ENCODE peak calls at places on chromosomes 6 and 20, in four cellular contexts. U is GM12878, Q is HepG2, F is H1. T is an unnamed sample.

GRCh38 chr6:106377061-106377540 is 16.6 kb downstream of the CRYBG1 start:
- DNase-seq in Q (no peak), F (no peak), U (no peak), T (no peak)

GRCh38 chr6:26215200-26216014 is 128.2 kb downstream of the HFE start:
- DNase-seq in U (no peak), Q (peak; percentile 39), F (no peak), T (no peak)

GRCh38 chr6:1240766-1241165 is 71.1 kb upstream of the FOXQ1 start:
- DNase-seq in Q (no peak), F (no peak), U (no peak), T (no peak)

GRCh38 chr6:3455121-3455489 is 1.7 kb downstream of the SLC22A23 start:
- DNase-seq in U (no peak), F (no peak), Q (peak; percentile 45), T (no peak)

GRCh38 chr6:25436760-25437159 is 157.6 kb downstream of the CARMIL1 start:
- DNase-seq in Q (no peak), U (no peak), F (no peak), T (no peak)

GRCh38 chr6:160005861-160006540 is 37.1 kb downstream of the IGF2R start:
- DNase-seq in U (no peak), Q (no peak), F (no peak), T (no peak)

GRCh38 chr6:13431059-13431656 is 56.2 kb downstream of the GFOD1 start:
- DNase-seq in Q (no peak), F (no peak), U (peak; percentile 62), T (no peak)

GRCh38 chr6:47168176-47168575 is 126.0 kb upstream of the ADGRF1 start:
- DNase-seq in U (no peak), F (no peak), Q (peak; percentile 52), T (no peak)

GRCh38 chr6:24761851-24762250 is 12.9 kb upstream of the GMNN start:
- DNase-seq in U (no peak), Q (no peak), F (no peak), T (no peak)

GRCh38 chr20:5545381-5545941 is 204.7 kb upstream of the SHLD1 start:
- DNase-seq in F (no peak), Q (no peak), U (no peak), T (no peak)

GRCh38 chr6:144278659-144279314 is 6.3 kb upstream of the UTRN start:
- DNase-seq in Q (no peak), U (no peak), F (no peak), T (no peak)

GRCh38 chr6:170162011-170162770 is 128.7 kb downstream of the DLL1 start:
- DNase-seq in F (no peak), Q (no peak), U (no peak), T (no peak)

GRCh38 chr6:166752097-166752496 is 125.0 kb upstream of the RPS6KA2 start:
- DNase-seq in F (no peak), Q (no peak), U (peak; percentile 28), T (no peak)

GRCh38 chr6:137874204-137875001 is 7.3 kb downstream of the TNFAIP3 start:
- DNase-seq in Q (no peak), F (no peak), U (no peak), T (no peak)

GRCh38 chr6:82875573-82876185 is 190.0 kb downstream of the UBE3D start:
- DNase-seq in F (no peak), Q (no peak), U (no peak), T (no peak)

GRCh38 chr6:34132486-34133185 is 13.3 kb downstream of the GRM4 start:
- DNase-seq in F (no peak), U (no peak), Q (peak; percentile 17), T (peak; percentile 59)

DNA sequence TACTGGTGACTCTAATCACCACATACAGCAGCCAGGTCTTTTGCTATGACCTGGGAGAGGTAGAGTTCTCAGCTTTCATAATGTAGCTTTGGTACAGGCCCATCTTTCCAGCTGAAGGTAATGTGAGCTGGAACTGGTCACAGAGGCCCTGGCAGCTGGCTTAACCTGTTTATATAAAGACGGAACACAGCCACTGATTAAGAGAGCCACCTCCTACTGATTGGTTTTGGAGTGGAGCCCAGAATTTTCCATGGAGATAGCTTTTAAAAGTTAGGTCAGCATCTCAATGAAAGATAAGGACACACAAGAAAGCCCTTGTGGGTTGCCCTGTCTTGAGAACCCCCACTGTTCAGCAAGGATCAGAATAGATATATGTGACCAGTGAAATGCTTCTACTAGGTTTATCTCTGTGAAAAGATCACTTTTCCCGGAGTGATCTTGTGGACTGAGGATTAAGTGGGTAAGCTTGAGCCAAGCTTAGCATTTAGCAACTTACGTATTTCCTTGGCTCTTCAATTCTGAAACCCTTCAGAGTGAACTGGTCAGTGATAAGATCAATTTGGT is 213.7 kb upstream of the CITED2 start:
- DNase-seq in Q (peak; percentile 30), F (no peak), U (no peak), T (no peak)
- H3K9ac ChIP-seq in Q (no peak overlapping the region), F (no peak overlapping the region), U (no peak overlapping the region), T (no peak overlapping the region)

GRCh38 chr20:45306431-45306982 is at the start of gene RBPJL:
- DNase-seq in Q (no peak), F (no peak), U (no peak), T (no peak)
- TF ChIP-seq SUZ12 in Q (no peak), F (no peak), U (no peak), T (no peak)

DNA sequence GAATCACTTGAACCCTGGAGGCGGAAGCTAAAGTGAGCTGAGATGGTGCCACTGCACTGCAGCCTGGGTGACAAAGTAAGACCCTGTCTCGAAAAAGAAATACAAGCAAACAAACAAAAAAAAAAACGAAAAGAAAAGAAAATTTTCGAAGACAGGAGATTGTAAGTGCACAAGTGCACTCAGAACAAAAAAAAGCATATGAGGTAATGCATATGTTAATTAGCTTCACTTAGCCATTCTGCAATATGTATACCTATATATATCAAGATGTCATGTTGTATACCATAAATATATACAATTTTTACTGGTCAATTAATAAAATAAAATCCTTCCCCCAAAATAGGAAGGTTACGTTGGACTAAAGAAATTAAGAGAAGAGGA is 127.5 kb downstream of the RIN2 start:
- DNase-seq in U (no peak), F (no peak), Q (no peak), T (no peak)
- H3K4me1 ChIP-seq in U (no peaks in the 10 kb centered on the region), F (no peaks in the 10 kb centered on the region), Q (peaks cover 83% of the 10 kb centered on the region), T (peaks cover 4% of the 10 kb centered on the region)

DNA sequence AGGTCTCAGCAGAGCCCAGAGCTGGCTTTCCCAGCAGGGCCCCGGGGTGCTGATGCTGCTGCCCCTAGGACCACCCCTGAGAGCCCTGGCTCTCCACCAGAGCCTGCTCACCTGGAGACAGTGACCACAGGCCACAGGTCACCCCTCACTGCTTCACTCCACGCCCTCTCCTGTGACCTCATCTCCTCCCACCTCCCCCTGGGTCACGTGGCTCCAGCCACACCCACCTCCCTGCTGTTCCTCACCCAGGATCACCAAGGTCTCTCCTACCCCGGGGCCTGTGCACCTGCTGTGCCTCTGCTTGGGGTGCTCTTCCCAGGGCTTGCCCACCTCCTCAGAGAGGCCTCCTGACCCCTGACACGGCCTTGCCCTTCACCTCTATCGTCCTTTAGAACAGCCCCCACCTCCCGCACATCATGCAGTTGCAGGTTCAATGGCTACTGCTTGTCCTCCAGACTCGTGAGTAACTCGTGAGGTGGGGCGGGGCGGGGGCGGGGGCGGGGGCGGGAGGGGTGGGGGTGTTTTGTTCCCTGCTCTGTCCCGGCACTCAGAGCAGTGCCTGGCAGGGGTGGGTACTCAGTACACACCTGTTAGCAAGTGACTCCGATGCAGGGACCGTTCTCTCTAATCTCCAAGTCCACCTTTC is 468.0 kb downstream of the PREX1 start:
- DNase-seq in F (no peak), Q (peak; percentile 54), U (peak; percentile 85), T (no peak)
- H3K9ac ChIP-seq in F (no peak overlapping the region), Q (peak overlapping the region; percentile 56), U (peak overlapping the region; percentile 58), T (no peak overlapping the region)

DNA sequence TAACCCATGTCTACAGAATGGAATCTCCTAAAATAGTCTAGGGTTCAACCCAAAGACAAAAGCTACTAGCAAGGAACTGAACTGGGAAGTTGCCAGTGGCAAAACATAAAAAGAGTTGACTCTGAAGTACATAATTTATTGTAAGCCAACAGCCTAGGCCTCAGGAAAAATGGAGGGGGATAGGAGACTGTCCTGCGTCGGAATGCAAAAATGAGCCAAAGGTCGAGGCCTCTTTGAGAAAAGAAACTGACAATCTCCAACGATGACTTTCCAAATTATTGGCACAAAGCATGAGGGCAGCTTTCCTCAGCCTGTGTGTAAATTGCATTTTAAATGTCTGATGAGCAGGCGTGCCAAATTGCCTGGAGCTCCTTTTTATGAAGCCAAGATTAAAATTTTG is 2.1 kb downstream of the COL12A1 start:
- DNase-seq in U (no peak), F (no peak), Q (no peak), T (no peak)
- TF ChIP-seq SUZ12 in U (no peak), F (no peak), Q (no peak), T (no peak)

T was measured in NT2/D1.